ENCODE peak calls at places on chromosomes 6 and 20, in ten cellular contexts. One of them, this sample, is unnamed.

GRCh38 chr6:130827247-130828149 is at the start of gene SMLR1:
- DNase-seq in GM23248: no peak
- DNase-seq in COR-L47: no peak
- DNase-seq in bronchial epithelial cell: no peak
- DNase-seq in AG08396: no peak
- DNase-seq in AML-193: no peak
- DNase-seq in esophagus squamous epithelium: no peak
- DNase-seq in G401: no peak
- DNase-seq in T-helper 2 cell: no peak
- DNase-seq in activated naive CD4-positive, alpha-beta T cell: no peak
- DNase-seq in this sample: no peak

GRCh38 chr6:141464490-141464889 is 668.2 kb upstream of the GJE1 start:
- DNase-seq in GM23248: peak
- DNase-seq in COR-L47: peak
- DNase-seq in bronchial epithelial cell: peak
- DNase-seq in AG08396: peak
- DNase-seq in AML-193: no peak
- DNase-seq in esophagus squamous epithelium: no peak
- DNase-seq in G401: no peak
- DNase-seq in T-helper 2 cell: no peak
- DNase-seq in activated naive CD4-positive, alpha-beta T cell: no peak
- DNase-seq in this sample: no peak

GRCh38 chr6:73129653-73130443 is 95.4 kb downstream of the KHDC1L start:
- DNase-seq in GM23248: peak
- DNase-seq in COR-L47: peak
- DNase-seq in bronchial epithelial cell: peak
- DNase-seq in AG08396: peak
- DNase-seq in AML-193: peak
- DNase-seq in esophagus squamous epithelium: peak
- DNase-seq in G401: peak
- DNase-seq in T-helper 2 cell: peak
- DNase-seq in activated naive CD4-positive, alpha-beta T cell: peak
- DNase-seq in this sample: peak

GRCh38 chr6:34236423-34237315 is at the start of gene HMGA1:
- DNase-seq in GM23248: peak
- DNase-seq in COR-L47: peak
- DNase-seq in bronchial epithelial cell: peak
- DNase-seq in AG08396: peak
- DNase-seq in AML-193: peak
- DNase-seq in esophagus squamous epithelium: peak
- DNase-seq in G401: peak
- DNase-seq in T-helper 2 cell: peak
- DNase-seq in activated naive CD4-positive, alpha-beta T cell: peak
- DNase-seq in this sample: peak

GRCh38 chr20:45987108-45987780 is 15.2 kb upstream of the ZNF335 start:
- DNase-seq in GM23248: peak
- DNase-seq in COR-L47: peak
- DNase-seq in bronchial epithelial cell: peak
- DNase-seq in AG08396: peak
- DNase-seq in AML-193: peak
- DNase-seq in esophagus squamous epithelium: no peak
- DNase-seq in G401: peak
- DNase-seq in T-helper 2 cell: peak
- DNase-seq in activated naive CD4-positive, alpha-beta T cell: peak
- DNase-seq in this sample: peak

GRCh38 chr6:12967686-12968085 is 251.1 kb downstream of the PHACTR1 start:
- DNase-seq in GM23248: peak
- DNase-seq in COR-L47: no peak
- DNase-seq in bronchial epithelial cell: no peak
- DNase-seq in AG08396: no peak
- DNase-seq in AML-193: peak
- DNase-seq in esophagus squamous epithelium: no peak
- DNase-seq in G401: no peak
- DNase-seq in T-helper 2 cell: no peak
- DNase-seq in activated naive CD4-positive, alpha-beta T cell: no peak
- DNase-seq in this sample: no peak

GRCh38 chr20:6704132-6704861 is 63.2 kb upstream of the BMP2 start:
- DNase-seq in GM23248: peak
- DNase-seq in COR-L47: no peak
- DNase-seq in bronchial epithelial cell: peak
- DNase-seq in AG08396: peak
- DNase-seq in AML-193: no peak
- DNase-seq in esophagus squamous epithelium: no peak
- DNase-seq in G401: no peak
- DNase-seq in T-helper 2 cell: no peak
- DNase-seq in activated naive CD4-positive, alpha-beta T cell: no peak
- DNase-seq in this sample: no peak

GRCh38 chr20:6265204-6265904 is 142.5 kb upstream of the FERMT1 start:
- DNase-seq in GM23248: peak
- DNase-seq in COR-L47: peak
- DNase-seq in bronchial epithelial cell: peak
- DNase-seq in AG08396: peak
- DNase-seq in AML-193: peak
- DNase-seq in esophagus squamous epithelium: no peak
- DNase-seq in G401: peak
- DNase-seq in T-helper 2 cell: no peak
- DNase-seq in activated naive CD4-positive, alpha-beta T cell: no peak
- DNase-seq in this sample: no peak

GRCh38 chr6:27592481-27593199 is 119.7 kb upstream of the ZNF184 start:
- DNase-seq in GM23248: peak
- DNase-seq in COR-L47: no peak
- DNase-seq in bronchial epithelial cell: peak
- DNase-seq in AG08396: peak
- DNase-seq in AML-193: no peak
- DNase-seq in esophagus squamous epithelium: no peak
- DNase-seq in G401: peak
- DNase-seq in T-helper 2 cell: no peak
- DNase-seq in activated naive CD4-positive, alpha-beta T cell: no peak
- DNase-seq in this sample: peak

GRCh38 chr20:41245086-41245707 is 72.3 kb downstream of the ZHX3 start:
- DNase-seq in GM23248: peak
- DNase-seq in COR-L47: no peak
- DNase-seq in bronchial epithelial cell: no peak
- DNase-seq in AG08396: no peak
- DNase-seq in AML-193: no peak
- DNase-seq in esophagus squamous epithelium: no peak
- DNase-seq in G401: peak
- DNase-seq in T-helper 2 cell: no peak
- DNase-seq in activated naive CD4-positive, alpha-beta T cell: no peak
- DNase-seq in this sample: no peak

GRCh38 chr6:139883776-139884175 is 509.3 kb upstream of the CITED2 start:
- DNase-seq in GM23248: no peak
- DNase-seq in COR-L47: no peak
- DNase-seq in bronchial epithelial cell: no peak
- DNase-seq in AG08396: no peak
- DNase-seq in AML-193: no peak
- DNase-seq in esophagus squamous epithelium: no peak
- DNase-seq in G401: peak
- DNase-seq in T-helper 2 cell: no peak
- DNase-seq in activated naive CD4-positive, alpha-beta T cell: no peak
- DNase-seq in this sample: no peak

GRCh38 chr6:150690681-150691080 is 91.0 kb downstream of the PLEKHG1 start:
- DNase-seq in GM23248: no peak
- DNase-seq in COR-L47: no peak
- DNase-seq in bronchial epithelial cell: no peak
- DNase-seq in AG08396: no peak
- DNase-seq in AML-193: no peak
- DNase-seq in esophagus squamous epithelium: no peak
- DNase-seq in G401: no peak
- DNase-seq in T-helper 2 cell: no peak
- DNase-seq in activated naive CD4-positive, alpha-beta T cell: no peak
- DNase-seq in this sample: no peak

GRCh38 chr6:168527451-168528210 is 86.6 kb downstream of the SMOC2 start:
- DNase-seq in GM23248: peak
- DNase-seq in COR-L47: no peak
- DNase-seq in bronchial epithelial cell: no peak
- DNase-seq in AG08396: no peak
- DNase-seq in AML-193: no peak
- DNase-seq in esophagus squamous epithelium: no peak
- DNase-seq in G401: no peak
- DNase-seq in T-helper 2 cell: no peak
- DNase-seq in activated naive CD4-positive, alpha-beta T cell: no peak
- DNase-seq in this sample: no peak

GRCh38 chr6:111572216-111572706 is 33.4 kb downstream of the TRAF3IP2 start:
- DNase-seq in GM23248: no peak
- DNase-seq in COR-L47: no peak
- DNase-seq in bronchial epithelial cell: no peak
- DNase-seq in AG08396: no peak
- DNase-seq in AML-193: no peak
- DNase-seq in esophagus squamous epithelium: no peak
- DNase-seq in G401: no peak
- DNase-seq in T-helper 2 cell: no peak
- DNase-seq in activated naive CD4-positive, alpha-beta T cell: no peak
- DNase-seq in this sample: no peak

GRCh38 chr20:57664476-57664875 is 44.2 kb upstream of the ZBP1 start:
- DNase-seq in GM23248: no peak
- DNase-seq in COR-L47: no peak
- DNase-seq in bronchial epithelial cell: no peak
- DNase-seq in AG08396: no peak
- DNase-seq in AML-193: no peak
- DNase-seq in esophagus squamous epithelium: no peak
- DNase-seq in G401: no peak
- DNase-seq in T-helper 2 cell: no peak
- DNase-seq in activated naive CD4-positive, alpha-beta T cell: no peak
- DNase-seq in this sample: no peak

This sample was measured in T-helper 22 cell.